ENCODE peak calls at places on chromosomes 11 and 22, in ten cellular contexts. One of them, this sample, is unnamed. For H3K27me3, the result is how much of the 10 kb centered on the place peaks cover.

GRCh38 chr11:113730887-113731726 is 25.0 kb upstream of the TMPRSS5 start:
- DNase-seq in upper lobe of left lung: no peak
- DNase-seq in left lung: no peak
- DNase-seq in IMR-90: peak
- DNase-seq in cardiac muscle cell: peak
- DNase-seq in lower lobe of right lung: no peak
- DNase-seq in brain microvascular endothelial cell: peak
- DNase-seq in ascending aorta: no peak
- DNase-seq in mammary epithelial cell: peak
- DNase-seq in RWPE2: no peak
- DNase-seq in this sample: no peak

GRCh38 chr11:72856551-72857342 is 42.5 kb downstream of the ATG16L2 start:
- DNase-seq in upper lobe of left lung: no peak
- DNase-seq in left lung: no peak
- DNase-seq in IMR-90: no peak
- DNase-seq in cardiac muscle cell: peak
- DNase-seq in lower lobe of right lung: no peak
- DNase-seq in brain microvascular endothelial cell: no peak
- DNase-seq in ascending aorta: no peak
- DNase-seq in mammary epithelial cell: no peak
- DNase-seq in RWPE2: no peak
- DNase-seq in this sample: no peak

GRCh38 chr11:32891657-32892354 is 805 bp upstream of the QSER1 start:
- DNase-seq in upper lobe of left lung: no peak
- DNase-seq in left lung: no peak
- DNase-seq in IMR-90: no peak
- DNase-seq in cardiac muscle cell: peak
- DNase-seq in lower lobe of right lung: no peak
- DNase-seq in brain microvascular endothelial cell: no peak
- DNase-seq in ascending aorta: no peak
- DNase-seq in mammary epithelial cell: peak
- DNase-seq in RWPE2: no peak
- DNase-seq in this sample: no peak

GRCh38 chr11:8917157-8917820 is 6.3 kb downstream of the AKIP1 start:
- DNase-seq in upper lobe of left lung: peak
- DNase-seq in left lung: no peak
- DNase-seq in IMR-90: peak
- DNase-seq in cardiac muscle cell: peak
- DNase-seq in lower lobe of right lung: peak
- DNase-seq in brain microvascular endothelial cell: peak
- DNase-seq in ascending aorta: no peak
- DNase-seq in mammary epithelial cell: peak
- DNase-seq in RWPE2: no peak
- DNase-seq in this sample: no peak

GRCh38 chr22:28817919-28818859 is 17.8 kb upstream of the XBP1 start:
- DNase-seq in upper lobe of left lung: peak
- DNase-seq in left lung: no peak
- DNase-seq in IMR-90: no peak
- DNase-seq in cardiac muscle cell: no peak
- DNase-seq in lower lobe of right lung: peak
- DNase-seq in brain microvascular endothelial cell: no peak
- DNase-seq in ascending aorta: no peak
- DNase-seq in mammary epithelial cell: no peak
- DNase-seq in RWPE2: no peak
- DNase-seq in this sample: no peak

GRCh38 chr11:94544832-94545640 is 1.3 kb downstream of the FUT4 start:
- DNase-seq in upper lobe of left lung: peak
- DNase-seq in left lung: peak
- DNase-seq in IMR-90: no peak
- DNase-seq in cardiac muscle cell: peak
- DNase-seq in lower lobe of right lung: peak
- DNase-seq in brain microvascular endothelial cell: no peak
- DNase-seq in ascending aorta: no peak
- DNase-seq in mammary epithelial cell: no peak
- DNase-seq in RWPE2: peak
- DNase-seq in this sample: no peak

GRCh38 chr11:11807811-11808210 is 34.0 kb upstream of the USP47 start:
- DNase-seq in upper lobe of left lung: no peak
- DNase-seq in left lung: no peak
- DNase-seq in IMR-90: no peak
- DNase-seq in cardiac muscle cell: no peak
- DNase-seq in lower lobe of right lung: no peak
- DNase-seq in brain microvascular endothelial cell: no peak
- DNase-seq in ascending aorta: no peak
- DNase-seq in mammary epithelial cell: no peak
- DNase-seq in RWPE2: no peak
- DNase-seq in this sample: no peak

GRCh38 chr22:35959121-35959800 is 69.4 kb downstream of the RBFOX2 start:
- DNase-seq in upper lobe of left lung: no peak
- DNase-seq in left lung: no peak
- DNase-seq in IMR-90: no peak
- DNase-seq in cardiac muscle cell: no peak
- DNase-seq in lower lobe of right lung: no peak
- DNase-seq in brain microvascular endothelial cell: no peak
- DNase-seq in ascending aorta: no peak
- DNase-seq in mammary epithelial cell: no peak
- DNase-seq in RWPE2: no peak
- DNase-seq in this sample: no peak

GRCh38 chr11:113161671-113162589 is 152.5 kb upstream of the TTC12 start:
- DNase-seq in upper lobe of left lung: no peak
- DNase-seq in left lung: no peak
- DNase-seq in IMR-90: no peak
- DNase-seq in cardiac muscle cell: no peak
- DNase-seq in lower lobe of right lung: no peak
- DNase-seq in brain microvascular endothelial cell: no peak
- DNase-seq in ascending aorta: no peak
- DNase-seq in mammary epithelial cell: no peak
- DNase-seq in RWPE2: no peak
- DNase-seq in this sample: no peak

GRCh38 chr22:37045958-37046357 is 5.6 kb upstream of the KCTD17 start:
- DNase-seq in upper lobe of left lung: no peak
- DNase-seq in left lung: no peak
- DNase-seq in IMR-90: peak
- DNase-seq in cardiac muscle cell: peak
- DNase-seq in lower lobe of right lung: no peak
- DNase-seq in brain microvascular endothelial cell: peak
- DNase-seq in ascending aorta: no peak
- DNase-seq in mammary epithelial cell: no peak
- DNase-seq in RWPE2: no peak
- DNase-seq in this sample: no peak
- TF ChIP-seq CTCF in upper lobe of left lung: no peak
- TF ChIP-seq CTCF in left lung: no peak
- TF ChIP-seq CTCF in IMR-90: peak
- TF ChIP-seq CTCF in cardiac muscle cell: peak
- TF ChIP-seq CTCF in lower lobe of right lung: peak
- TF ChIP-seq CTCF in brain microvascular endothelial cell: peak
- TF ChIP-seq CTCF in ascending aorta: peak
- TF ChIP-seq CTCF in mammary epithelial cell: peak
- TF ChIP-seq CTCF in RWPE2: peak
- TF ChIP-seq CTCF in this sample: peak

GRCh38 chr11:61539958-61540357 is 31.4 kb downstream of the LRRC10B start:
- DNase-seq in upper lobe of left lung: no peak
- DNase-seq in left lung: peak
- DNase-seq in IMR-90: no peak
- DNase-seq in cardiac muscle cell: no peak
- DNase-seq in lower lobe of right lung: no peak
- DNase-seq in brain microvascular endothelial cell: no peak
- DNase-seq in ascending aorta: no peak
- DNase-seq in mammary epithelial cell: no peak
- DNase-seq in RWPE2: no peak
- DNase-seq in this sample: no peak
- H3K27me3 ChIP-seq in upper lobe of left lung: under half
- H3K27me3 ChIP-seq in left lung: under half
- H3K27me3 ChIP-seq in IMR-90: under half
- H3K27me3 ChIP-seq in cardiac muscle cell: under half
- H3K27me3 ChIP-seq in lower lobe of right lung: under half
- H3K27me3 ChIP-seq in brain microvascular endothelial cell: under half
- H3K27me3 ChIP-seq in ascending aorta: under half
- H3K27me3 ChIP-seq in mammary epithelial cell: under half
- H3K27me3 ChIP-seq in RWPE2: under half
- H3K27me3 ChIP-seq in this sample: under half

DNA sequence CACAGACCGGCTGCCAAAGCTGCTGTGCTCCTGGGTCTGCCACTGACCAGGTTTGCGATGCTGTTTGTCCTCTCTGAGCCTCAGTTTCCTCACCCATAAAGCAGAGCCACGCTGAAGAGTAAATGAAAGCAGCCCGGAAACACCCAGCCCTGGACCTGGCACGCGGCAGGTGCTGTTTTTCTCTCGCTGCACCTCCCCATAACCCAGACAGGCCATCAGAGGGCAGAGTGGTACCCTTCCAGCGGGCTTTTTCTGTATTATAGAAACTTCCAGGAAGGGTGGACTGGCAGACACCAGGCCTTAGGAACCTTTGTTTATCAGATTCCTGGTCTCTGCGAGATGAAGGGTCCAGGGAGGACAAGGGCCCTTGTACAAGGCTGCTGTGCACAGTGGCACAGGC is 17.9 kb upstream of the FGF19 start:
- DNase-seq in upper lobe of left lung: no peak
- DNase-seq in left lung: no peak
- DNase-seq in IMR-90: no peak
- DNase-seq in cardiac muscle cell: no peak
- DNase-seq in lower lobe of right lung: no peak
- DNase-seq in brain microvascular endothelial cell: no peak
- DNase-seq in ascending aorta: no peak
- DNase-seq in mammary epithelial cell: no peak
- DNase-seq in RWPE2: no peak
- DNase-seq in this sample: no peak
- TF ChIP-seq CTCF in upper lobe of left lung: no peak
- TF ChIP-seq CTCF in left lung: no peak
- TF ChIP-seq CTCF in IMR-90: peak
- TF ChIP-seq CTCF in cardiac muscle cell: peak
- TF ChIP-seq CTCF in lower lobe of right lung: no peak
- TF ChIP-seq CTCF in brain microvascular endothelial cell: peak
- TF ChIP-seq CTCF in ascending aorta: no peak
- TF ChIP-seq CTCF in mammary epithelial cell: no peak
- TF ChIP-seq CTCF in RWPE2: peak
- TF ChIP-seq CTCF in this sample: no peak

DNA sequence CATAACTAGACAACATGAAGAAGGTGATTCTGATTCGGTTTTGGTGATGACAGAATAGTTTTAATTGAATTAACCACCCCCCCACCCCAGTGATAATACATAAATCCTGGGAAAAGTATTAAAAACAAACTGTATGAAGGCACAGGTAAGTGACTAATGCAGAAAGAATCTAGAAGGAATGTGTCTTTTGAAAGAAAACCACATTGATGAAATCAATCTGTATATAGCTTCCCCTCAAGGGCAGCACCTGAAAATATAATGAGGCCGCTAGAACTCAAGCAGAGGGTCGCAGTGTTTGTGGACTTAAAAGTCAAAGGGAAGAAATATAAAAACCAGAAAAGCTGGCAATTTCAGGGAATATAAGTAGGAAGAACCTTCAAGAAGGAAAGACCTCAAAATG is 580.5 kb upstream of the CHORDC1 start:
- DNase-seq in upper lobe of left lung: no peak
- DNase-seq in left lung: no peak
- DNase-seq in IMR-90: no peak
- DNase-seq in cardiac muscle cell: no peak
- DNase-seq in lower lobe of right lung: no peak
- DNase-seq in brain microvascular endothelial cell: no peak
- DNase-seq in ascending aorta: no peak
- DNase-seq in mammary epithelial cell: peak
- DNase-seq in RWPE2: no peak
- DNase-seq in this sample: no peak
- H3K27me3 ChIP-seq in upper lobe of left lung: under half
- H3K27me3 ChIP-seq in left lung: under half
- H3K27me3 ChIP-seq in IMR-90: under half
- H3K27me3 ChIP-seq in cardiac muscle cell: under half
- H3K27me3 ChIP-seq in lower lobe of right lung: under half
- H3K27me3 ChIP-seq in brain microvascular endothelial cell: under half
- H3K27me3 ChIP-seq in ascending aorta: under half
- H3K27me3 ChIP-seq in mammary epithelial cell: under half
- H3K27me3 ChIP-seq in RWPE2: under half
- H3K27me3 ChIP-seq in this sample: under half

GRCh38 chr11:1514349-1515061 is 27.9 kb upstream of the MOB2 start:
- DNase-seq in upper lobe of left lung: no peak
- DNase-seq in left lung: peak
- DNase-seq in IMR-90: no peak
- DNase-seq in cardiac muscle cell: no peak
- DNase-seq in lower lobe of right lung: peak
- DNase-seq in brain microvascular endothelial cell: no peak
- DNase-seq in ascending aorta: no peak
- DNase-seq in mammary epithelial cell: no peak
- DNase-seq in RWPE2: peak
- DNase-seq in this sample: no peak
- TF ChIP-seq CTCF in upper lobe of left lung: no peak
- TF ChIP-seq CTCF in left lung: no peak
- TF ChIP-seq CTCF in IMR-90: no peak
- TF ChIP-seq CTCF in cardiac muscle cell: no peak
- TF ChIP-seq CTCF in lower lobe of right lung: no peak
- TF ChIP-seq CTCF in brain microvascular endothelial cell: no peak
- TF ChIP-seq CTCF in ascending aorta: no peak
- TF ChIP-seq CTCF in mammary epithelial cell: no peak
- TF ChIP-seq CTCF in RWPE2: no peak
- TF ChIP-seq CTCF in this sample: no peak

GRCh38 chr11:2481253-2481652 is 36.4 kb downstream of the KCNQ1 start:
- DNase-seq in upper lobe of left lung: no peak
- DNase-seq in left lung: no peak
- DNase-seq in IMR-90: no peak
- DNase-seq in cardiac muscle cell: no peak
- DNase-seq in lower lobe of right lung: no peak
- DNase-seq in brain microvascular endothelial cell: no peak
- DNase-seq in ascending aorta: no peak
- DNase-seq in mammary epithelial cell: no peak
- DNase-seq in RWPE2: no peak
- DNase-seq in this sample: no peak

GRCh38 chr11:2480874-2481220 is 36.0 kb downstream of the KCNQ1 start:
- DNase-seq in upper lobe of left lung: peak
- DNase-seq in left lung: no peak
- DNase-seq in IMR-90: no peak
- DNase-seq in cardiac muscle cell: no peak
- DNase-seq in lower lobe of right lung: peak
- DNase-seq in brain microvascular endothelial cell: no peak
- DNase-seq in ascending aorta: no peak
- DNase-seq in mammary epithelial cell: no peak
- DNase-seq in RWPE2: no peak
- DNase-seq in this sample: no peak

GRCh38 chr11:2482199-2482598 is 37.4 kb downstream of the KCNQ1 start:
- DNase-seq in upper lobe of left lung: no peak
- DNase-seq in left lung: no peak
- DNase-seq in IMR-90: no peak
- DNase-seq in cardiac muscle cell: no peak
- DNase-seq in lower lobe of right lung: no peak
- DNase-seq in brain microvascular endothelial cell: no peak
- DNase-seq in ascending aorta: no peak
- DNase-seq in mammary epithelial cell: no peak
- DNase-seq in RWPE2: no peak
- DNase-seq in this sample: no peak

GRCh38 chr11:2483426-2483825 is 38.6 kb downstream of the KCNQ1 start:
- DNase-seq in upper lobe of left lung: no peak
- DNase-seq in left lung: no peak
- DNase-seq in IMR-90: no peak
- DNase-seq in cardiac muscle cell: no peak
- DNase-seq in lower lobe of right lung: no peak
- DNase-seq in brain microvascular endothelial cell: no peak
- DNase-seq in ascending aorta: no peak
- DNase-seq in mammary epithelial cell: no peak
- DNase-seq in RWPE2: no peak
- DNase-seq in this sample: no peak

GRCh38 chr11:2482745-2483144 is 37.9 kb downstream of the KCNQ1 start:
- DNase-seq in upper lobe of left lung: no peak
- DNase-seq in left lung: no peak
- DNase-seq in IMR-90: no peak
- DNase-seq in cardiac muscle cell: no peak
- DNase-seq in lower lobe of right lung: no peak
- DNase-seq in brain microvascular endothelial cell: no peak
- DNase-seq in ascending aorta: no peak
- DNase-seq in mammary epithelial cell: no peak
- DNase-seq in RWPE2: no peak
- DNase-seq in this sample: no peak
- H3K27me3 ChIP-seq in upper lobe of left lung: under half
- H3K27me3 ChIP-seq in left lung: under half
- H3K27me3 ChIP-seq in IMR-90: under half
- H3K27me3 ChIP-seq in cardiac muscle cell: under half
- H3K27me3 ChIP-seq in lower lobe of right lung: under half
- H3K27me3 ChIP-seq in brain microvascular endothelial cell: under half
- H3K27me3 ChIP-seq in ascending aorta: under half
- H3K27me3 ChIP-seq in mammary epithelial cell: under half
- H3K27me3 ChIP-seq in RWPE2: under half
- H3K27me3 ChIP-seq in this sample: under half

This sample was measured in thoracic aorta.